ENCODE peak calls at places on chromosomes 5 and 9, in seven cellular contexts. R is upper lobe of right lung; G is aorta; C is hypothalamus; X is astrocyte; H is stimulated activated CD8-positive, alpha-beta memory T cell treated with anti-CD3 and anti-CD28 coated beads, Interleukin-12 subunit alpha, Interleukin-12 subunit beta, amount 100 ng/mL, for 4 hours; B is pons. T is an unnamed sample.

GRCh38 chr5:122311888-122312669 is at the start of gene SNCAIP:
- DNase-seq in C (no peak), R (peak), H (no peak), X (peak), G (peak), B (no peak), T (peak)

GRCh38 chr5:52342361-52342760 is 445.4 kb upstream of the ITGA1 start:
- DNase-seq in C (no peak), R (no peak), B (no peak), H (no peak), X (no peak), G (no peak), T (no peak)

GRCh38 chr5:135813758-135814157 is 20.7 kb upstream of the SLC25A48 start:
- DNase-seq in X (no peak), B (no peak), G (no peak), R (no peak), C (no peak), H (no peak), T (peak)

GRCh38 chr9:17588395-17588794 is 9.5 kb downstream of the SH3GL2 start:
- DNase-seq in H (no peak), B (no peak), C (no peak), R (no peak), X (no peak), G (no peak), T (no peak)

GRCh38 chr5:15013654-15014463 is 142.3 kb upstream of the ANKH start:
- DNase-seq in R (no peak), H (no peak), C (no peak), G (no peak), X (peak), B (peak), T (no peak)

GRCh38 chr9:2022560-2022959 is 7.4 kb downstream of the SMARCA2 start:
- DNase-seq in X (no peak), C (no peak), G (no peak), R (no peak), H (no peak), B (no peak), T (no peak)

GRCh38 chr5:17805426-17805825 is 171.2 kb downstream of the TAF11L14 start:
- DNase-seq in X (no peak), R (no peak), C (no peak), G (no peak), H (no peak), B (no peak), T (no peak)

GRCh38 chr9:137264067-137264466 is 8.9 kb downstream of the NELFB start:
- DNase-seq in H (no peak), G (peak), C (no peak), X (no peak), B (no peak), R (peak), T (no peak)

GRCh38 chr5:108607421-108607820 is 140.3 kb upstream of the FER start:
- DNase-seq in C (no peak), G (no peak), B (no peak), X (no peak), H (no peak), R (no peak), T (no peak)

GRCh38 chr5:118946138-118946537 is 42.2 kb downstream of the DTWD2 start:
- DNase-seq in C (no peak), B (no peak), G (no peak), X (no peak), R (no peak), H (no peak), T (no peak)

GRCh38 chr5:124812771-124813358 is 66.4 kb upstream of the ZNF608 start:
- DNase-seq in X (no peak), H (no peak), B (no peak), C (no peak), G (no peak), R (no peak), T (no peak)

GRCh38 chr5:126513703-126514102 is 81.3 kb downstream of the ALDH7A1 start:
- DNase-seq in B (no peak), C (no peak), X (no peak), H (no peak), R (no peak), G (no peak), T (no peak)

GRCh38 chr9:137175345-137175961 is 3.6 kb upstream of the TMEM210 start:
- DNase-seq in G (no peak), H (no peak), X (no peak), C (no peak), R (no peak), B (no peak), T (no peak)

GRCh38 chr5:180801596-180802324 is 846 bp downstream of the MGAT1 start:
- DNase-seq in G (no peak), C (no peak), R (no peak), B (no peak), H (no peak), X (no peak), T (no peak)

GRCh38 chr9:93265972-93266371 is 82.0 kb downstream of the WNK2 start:
- DNase-seq in R (no peak), X (no peak), H (no peak), G (no peak), C (no peak), B (no peak), T (no peak)

GRCh38 chr9:123031963-123032362 is 1.5 kb upstream of the GPR21 start:
- DNase-seq in C (no peak), G (no peak), R (no peak), B (no peak), X (no peak), H (no peak), T (no peak)

GRCh38 chr9:116073826-116074225 is 79.8 kb upstream of the PAPPA start:
- DNase-seq in X (peak), G (peak), C (no peak), H (no peak), R (no peak), B (no peak), T (no peak)

GRCh38 chr5:73096239-73096575 is 24.2 kb upstream of the TMEM171 start:
- DNase-seq in X (no peak), H (no peak), B (no peak), R (no peak), C (no peak), G (no peak), T (no peak)

GRCh38 chr9:87075537-87075936 is 128.2 kb upstream of the GAS1 start:
- DNase-seq in C (no peak), G (no peak), X (no peak), R (no peak), B (no peak), H (no peak), T (no peak)

GRCh38 chr5:141512390-141513020 is 23.6 kb downstream of the PCDHGC5 start:
- DNase-seq in G (peak), H (peak), R (peak), X (peak), B (no peak), C (peak), T (peak)

GRCh38 chr5:103472820-103473219 is 89.8 kb downstream of the NUDT12 start:
- DNase-seq in B (no peak), X (peak), R (no peak), C (no peak), G (no peak), H (no peak), T (no peak)

GRCh38 chr5:125848746-125849145 is 574.5 kb upstream of the GRAMD2B start:
- DNase-seq in G (no peak), R (no peak), C (no peak), H (no peak), B (no peak), X (no peak), T (no peak)

GRCh38 chr5:131610198-131611063 is 24.6 kb downstream of the RAPGEF6 start:
- DNase-seq in X (peak), C (no peak), R (no peak), H (no peak), B (no peak), G (no peak), T (no peak)

GRCh38 chr5:134145061-134145757 is 30.7 kb downstream of the TCF7 start:
- DNase-seq in C (no peak), B (no peak), G (no peak), X (no peak), H (no peak), R (peak), T (no peak)

GRCh38 chr5:116765441-116765840 is 190.8 kb upstream of the SEMA6A start:
- DNase-seq in X (peak), H (no peak), R (no peak), B (no peak), C (no peak), G (no peak), T (no peak)

GRCh38 chr9:132042324-132042723 is 37.3 kb downstream of the MED27 start:
- DNase-seq in G (no peak), H (no peak), C (no peak), X (peak), R (no peak), B (no peak), T (no peak)

GRCh38 chr5:27191786-27192505 is 153.6 kb upstream of the CDH9 start:
- DNase-seq in B (no peak), H (no peak), C (no peak), R (no peak), G (no peak), X (peak), T (no peak)

GRCh38 chr5:67724412-67725135 is 491.0 kb upstream of the PIK3R1 start:
- DNase-seq in C (no peak), R (no peak), B (peak), G (no peak), X (no peak), H (no peak), T (no peak)